ENCODE peak calls at places on chromosomes 12 and 14, in six cellular contexts. T is H1, W is neuronal stem cell, A is IMR-90, D is trophoblast cell, I is mesenchymal stem cell. H is an unnamed sample.

GRCh38 chr12:76652402-76652801 is 92.8 kb upstream of the OSBPL8 start:
- DNase-seq in T (no peak), W (no peak), A (no peak), D (no peak), I (no peak), H (no peak)

GRCh38 chr12:44875954-44876553 is at the start of gene NELL2:
- DNase-seq in T (peak; percentile 83), W (peak; percentile 91), A (no peak), D (peak; percentile 39), I (peak; percentile 19), H (peak; percentile 92)

GRCh38 chr12:21656931-21657335 is 709 bp downstream of the LDHB start:
- DNase-seq in T (no peak), W (peak; percentile 5), A (peak; percentile 50), D (peak; percentile 23), I (peak; percentile 69), H (peak; percentile 47)

GRCh38 chr12:118748478-118749380 is 232.6 kb upstream of the SRRM4 start:
- DNase-seq in T (no peak), W (no peak), A (no peak), D (no peak), I (no peak), H (no peak)

GRCh38 chr12:124774462-124775167 is 89.0 kb downstream of the SCARB1 start:
- DNase-seq in T (no peak), W (no peak), A (peak; percentile 85), D (peak; percentile 51), I (peak; percentile 48), H (no peak)

GRCh38 chr12:131692431-131692830 is 18.5 kb upstream of the SFSWAP start:
- DNase-seq in T (peak; percentile 34), W (no peak), A (no peak), D (no peak), I (no peak), H (no peak)

GRCh38 chr14:32764131-32764530 is 174.5 kb upstream of the NPAS3 start:
- DNase-seq in T (no peak), W (no peak), A (no peak), D (no peak), I (no peak), H (no peak)

GRCh38 chr12:109726511-109727038 is 12.9 kb downstream of the FAM222A start:
- DNase-seq in T (no peak), W (no peak), A (no peak), D (no peak), I (no peak), H (peak; percentile 25)

GRCh38 chr14:21048638-21049037 is 6.5 kb downstream of the RNASE7 start:
- DNase-seq in T (no peak), W (no peak), A (no peak), D (no peak), I (no peak), H (no peak)

GRCh38 chr12:12880537-12880936 is 10.8 kb upstream of the GPRC5A start:
- DNase-seq in T (no peak), W (no peak), A (no peak), D (no peak), I (no peak), H (no peak)

GRCh38 chr12:14602128-14602527 is 34.4 kb upstream of the PLBD1 start:
- DNase-seq in T (no peak), W (no peak), A (no peak), D (no peak), I (no peak), H (no peak)

GRCh38 chr12:75692883-75693282 is 181.5 kb upstream of the KRR1 start:
- DNase-seq in T (no peak), W (no peak), A (peak; percentile 57), D (no peak), I (peak; percentile 32), H (no peak)

GRCh38 chr14:103016071-103016470 is 41.3 kb downstream of the CDC42BPB start:
- DNase-seq in T (no peak), W (no peak), A (no peak), D (no peak), I (no peak), H (peak; percentile 25)
- H3K79me1 ChIP-seq in T (peaks cover 34% of the 10 kb centered on the region), W (peaks cover 4% of the 10 kb centered on the region), A (peaks cover 95% of the 10 kb centered on the region), D (no peaks in the 10 kb centered on the region), I (peaks cover 3% of the 10 kb centered on the region), H (peaks cover 13% of the 10 kb centered on the region)

GRCh38 chr12:54987611-54988231 is 3.2 kb upstream of the TESPA1 start:
- DNase-seq in T (no peak), W (no peak), A (no peak), D (no peak), I (no peak), H (no peak)
- H4K91ac ChIP-seq in T (no peak overlapping the region), W (no peak overlapping the region), A (no peak overlapping the region), D (no peak overlapping the region), I (no peak overlapping the region), H (no peak overlapping the region)

GRCh38 chr12:47805417-47805816 is 14.3 kb downstream of the HDAC7 start:
- DNase-seq in T (no peak), W (no peak), A (peak; percentile 51), D (no peak), I (peak; percentile 60), H (no peak)

GRCh38 chr12:47801904-47802246 is 17.8 kb downstream of the HDAC7 start:
- DNase-seq in T (no peak), W (no peak), A (no peak), D (no peak), I (no peak), H (no peak)

GRCh38 chr12:47802312-47802711 is 17.4 kb downstream of the HDAC7 start:
- DNase-seq in T (no peak), W (no peak), A (no peak), D (peak; percentile 29), I (no peak), H (no peak)

GRCh38 chr12:47803196-47803875 is 16.4 kb downstream of the HDAC7 start:
- DNase-seq in T (no peak), W (no peak), A (no peak), D (no peak), I (no peak), H (no peak)

GRCh38 chr12:47804177-47804576 is 15.5 kb downstream of the HDAC7 start:
- DNase-seq in T (no peak), W (no peak), A (no peak), D (no peak), I (no peak), H (no peak)
- H3K79me1 ChIP-seq in T (peaks cover 13% of the 10 kb centered on the region), W (peaks cover 11% of the 10 kb centered on the region), A (peaks cover 97% of the 10 kb centered on the region), D (peaks cover 4% of the 10 kb centered on the region), I (peaks cover 18% of the 10 kb centered on the region), H (peaks cover 6% of the 10 kb centered on the region)

GRCh38 chr14:89549381-89550102 is 132.5 kb upstream of the FOXN3 start:
- DNase-seq in T (no peak), W (no peak), A (peak; percentile 49), D (peak; percentile 81), I (no peak), H (no peak)

GRCh38 chr14:89551432-89551831 is 134.4 kb upstream of the FOXN3 start:
- DNase-seq in T (no peak), W (no peak), A (no peak), D (no peak), I (no peak), H (no peak)

GRCh38 chr14:89551955-89552354 is 134.9 kb upstream of the FOXN3 start:
- DNase-seq in T (no peak), W (no peak), A (no peak), D (no peak), I (no peak), H (no peak)

GRCh38 chr14:89550761-89551283 is 133.8 kb upstream of the FOXN3 start:
- DNase-seq in T (no peak), W (no peak), A (no peak), D (no peak), I (no peak), H (no peak)
- H4K91ac ChIP-seq in T (no peak overlapping the region), W (no peak overlapping the region), A (no peak overlapping the region), D (no peak overlapping the region), I (no peak overlapping the region), H (no peak overlapping the region)

DNA sequence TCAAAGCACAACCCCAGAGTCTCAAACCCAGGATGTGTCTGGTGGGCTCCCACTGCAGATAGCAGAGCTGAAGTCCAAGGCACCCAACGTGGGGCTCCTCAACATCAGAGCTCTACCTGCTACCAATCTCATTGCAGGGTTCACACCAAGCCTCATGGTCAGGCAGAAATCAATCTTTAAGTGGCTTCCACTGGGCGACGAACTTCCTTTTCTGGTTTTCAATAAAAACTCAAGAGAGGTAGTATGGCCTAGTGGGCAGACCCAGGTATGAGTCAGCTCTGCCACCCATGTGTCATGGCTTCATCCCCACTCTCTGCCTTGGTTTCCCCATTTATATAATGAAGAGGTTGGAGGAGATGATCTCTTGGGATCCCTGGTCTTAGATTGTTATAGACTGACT is 47.0 kb downstream of the BCL11B start:
- DNase-seq in T (no peak), W (no peak), A (no peak), D (no peak), I (no peak), H (no peak)
- H3K79me1 ChIP-seq in T (peaks cover 3% of the 10 kb centered on the region), W (no peaks in the 10 kb centered on the region), A (no peaks in the 10 kb centered on the region), D (no peaks in the 10 kb centered on the region), I (no peaks in the 10 kb centered on the region), H (peaks cover 4% of the 10 kb centered on the region)

GRCh38 chr12:66862586-66862985 is 183.7 kb upstream of the GRIP1 start:
- DNase-seq in T (no peak), W (no peak), A (no peak), D (peak; percentile 43), I (no peak), H (no peak)

GRCh38 chr12:66861157-66861750 is 182.4 kb upstream of the GRIP1 start:
- DNase-seq in T (peak; percentile 77), W (peak; percentile 58), A (peak; percentile 53), D (peak; percentile 86), I (peak; percentile 50), H (peak; percentile 47)

GRCh38 chr12:66859751-66860440 is 181.0 kb upstream of the GRIP1 start:
- DNase-seq in T (no peak), W (no peak), A (no peak), D (peak; percentile 46), I (no peak), H (no peak)

DNA sequence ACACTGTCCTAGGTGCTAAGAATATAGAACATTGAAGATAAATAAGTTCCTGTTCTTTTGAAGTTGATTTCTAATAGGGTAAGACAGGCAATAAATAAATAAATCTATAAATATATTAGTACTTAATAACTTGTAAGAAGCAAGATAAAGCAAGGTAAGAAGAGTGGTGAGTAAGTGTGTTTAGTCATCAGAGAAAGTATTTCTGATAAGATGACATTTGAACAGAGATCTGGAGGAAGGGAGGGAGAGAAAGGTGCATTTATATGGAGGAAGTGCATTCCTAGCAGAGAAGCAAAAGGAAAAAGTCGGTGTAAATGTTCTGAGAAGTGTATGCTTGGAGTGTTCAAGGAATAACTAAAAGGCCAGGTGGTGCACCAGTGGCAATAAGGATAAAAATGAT is 184.4 kb upstream of the GRIP1 start:
- DNase-seq in T (no peak), W (no peak), A (no peak), D (peak; percentile 38), I (no peak), H (no peak)
- H4K91ac ChIP-seq in T (no peak overlapping the region), W (no peak overlapping the region), A (no peak overlapping the region), D (no peak overlapping the region), I (no peak overlapping the region), H (no peak overlapping the region)

GRCh38 chr14:103019236-103019635 is 38.1 kb downstream of the CDC42BPB start:
- DNase-seq in T (no peak), W (no peak), A (no peak), D (no peak), I (no peak), H (no peak)
- H3K79me1 ChIP-seq in T (peaks cover 33% of the 10 kb centered on the region), W (peaks cover 6% of the 10 kb centered on the region), A (peaks cover 87% of the 10 kb centered on the region), D (no peaks in the 10 kb centered on the region), I (peaks cover 3% of the 10 kb centered on the region), H (peaks cover 4% of the 10 kb centered on the region)

H was measured in H9.